ENCODE peak calls at places on chromosome 1, in ten cellular contexts. B is suprapubic skin, J is sigmoid colon, Y is H1, G is heart left ventricle, T is IMR-90, F is uterus, X is stomach, H is body of pancreas, D is HCT116. I is an unnamed sample. For H3K4me1 and H3K36me3, the result is how much of the 10 kb centered on the place peaks cover.

GRCh38 chr1:207848234-207848633 is 62.7 kb downstream of the CD34 start:
- DNase-seq in X (peak), T (peak), D (no peak), F (no peak), G (peak), H (peak), B (no peak), Y (no peak), J (peak), I (peak)

GRCh38 chr1:230712470-230712942 is 1.4 kb downstream of the AGT start:
- DNase-seq in J (no peak), F (no peak), T (no peak), B (no peak), D (no peak), G (no peak), X (no peak), H (no peak), Y (no peak), I (no peak)

GRCh38 chr1:106968644-106969043 is 87.8 kb upstream of the PRMT6 start:
- DNase-seq in Y (no peak), H (no peak), J (no peak), D (no peak), B (no peak), T (no peak), G (no peak), F (no peak), X (no peak), I (no peak)

GRCh38 chr1:15678578-15678977 is 5.5 kb upstream of the PLEKHM2 start:
- DNase-seq in X (no peak), B (no peak), Y (peak), G (no peak), D (peak), J (no peak), F (no peak), H (no peak), T (peak), I (no peak)

GRCh38 chr1:197200468-197200899 is 54.0 kb upstream of the ASPM start:
- DNase-seq in H (no peak), D (no peak), Y (no peak), F (no peak), T (peak), X (no peak), J (no peak), G (peak), B (no peak), I (no peak)

GRCh38 chr1:11671544-11672286 is 7.7 kb downstream of the FBXO6 start:
- DNase-seq in G (no peak), J (no peak), B (no peak), T (no peak), H (no peak), X (peak), D (no peak), F (no peak), Y (no peak), I (no peak)

GRCh38 chr1:65317866-65318653 is 8.7 kb downstream of the DNAJC6 start:
- DNase-seq in J (no peak), H (no peak), F (no peak), G (no peak), Y (no peak), D (no peak), X (no peak), T (no peak), B (no peak), I (no peak)

GRCh38 chr1:180675586-180675985 is 43.8 kb downstream of the XPR1 start:
- DNase-seq in T (peak), F (no peak), D (no peak), Y (no peak), X (no peak), J (no peak), B (no peak), G (no peak), H (no peak), I (no peak)

GRCh38 chr1:100773444-100773843 is 53.9 kb downstream of the VCAM1 start:
- DNase-seq in Y (no peak), F (no peak), D (no peak), X (no peak), H (no peak), T (no peak), G (no peak), B (no peak), J (no peak), I (no peak)

GRCh38 chr1:156813298-156813697 is 3.4 kb downstream of the SH2D2A start:
- DNase-seq in J (no peak), D (no peak), X (no peak), F (no peak), T (no peak), G (no peak), B (no peak), H (no peak), Y (no peak), I (no peak)

GRCh38 chr1:154857441-154858215 is 12.5 kb downstream of the KCNN3 start:
- DNase-seq in X (no peak), D (no peak), G (no peak), J (no peak), B (no peak), F (no peak), T (no peak), Y (no peak), H (no peak), I (no peak)

GRCh38 chr1:154861607-154862094 is 8.4 kb downstream of the KCNN3 start:
- DNase-seq in H (no peak), F (peak), G (no peak), Y (no peak), B (no peak), J (peak), T (peak), D (no peak), X (no peak), I (no peak)

GRCh38 chr1:154860154-154860870 is 9.8 kb downstream of the KCNN3 start:
- DNase-seq in X (no peak), J (no peak), T (no peak), G (no peak), D (no peak), Y (no peak), H (no peak), F (no peak), B (no peak), I (peak)

GRCh38 chr1:154859151-154859785 is 10.8 kb downstream of the KCNN3 start:
- DNase-seq in X (no peak), F (no peak), J (no peak), T (no peak), Y (no peak), G (no peak), B (no peak), D (no peak), H (no peak), I (no peak)

GRCh38 chr1:154859786-154860153 is 10.3 kb downstream of the KCNN3 start:
- DNase-seq in G (no peak), B (no peak), H (no peak), Y (no peak), T (no peak), D (no peak), X (no peak), J (no peak), F (no peak), I (no peak)
- TF ChIP-seq POLR2A in G (no peak), B (no peak), H (no peak), Y (no peak), T (no peak), D (no peak), X (no peak), J (no peak), F (no peak), I (no peak)

GRCh38 chr1:164607351-164607750 is 48.4 kb downstream of the PBX1 start:
- DNase-seq in G (no peak), B (no peak), D (no peak), J (no peak), Y (no peak), X (no peak), F (no peak), T (no peak), H (no peak), I (no peak)
- H3K4me1 ChIP-seq in G (half or more), B (half or more), D (under half), J (half or more), Y (under half), X (half or more), F (under half), T (under half), H (half or more), I (under half)

DNA sequence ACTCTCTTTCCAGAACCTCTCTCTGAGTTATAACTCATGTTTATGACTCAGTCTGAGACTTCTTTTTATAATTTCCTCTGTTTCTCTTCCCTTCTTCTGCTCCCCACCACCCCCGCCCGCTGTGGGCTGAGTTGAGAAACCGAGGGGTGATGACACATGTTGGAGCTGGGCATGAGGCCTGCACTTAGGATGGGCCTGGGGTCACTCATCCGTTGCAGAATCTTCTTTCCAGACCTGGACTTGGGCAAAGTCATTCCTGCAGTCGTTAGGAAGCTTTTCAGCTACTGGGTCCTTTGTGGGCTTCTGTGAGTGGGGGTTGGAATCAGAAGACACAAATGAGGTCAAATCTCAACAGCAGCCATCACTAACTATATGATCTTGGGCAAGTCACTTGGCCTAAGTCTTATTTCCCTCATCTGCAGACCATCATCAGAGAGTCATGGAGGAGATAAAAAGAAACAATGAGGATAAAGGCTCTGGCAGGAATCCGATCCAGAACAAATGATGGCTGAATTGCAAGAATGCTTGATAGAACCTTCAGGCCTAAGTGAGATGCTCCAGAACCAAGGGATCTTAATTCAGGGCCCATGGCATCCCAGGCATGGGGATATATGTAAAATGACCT is 53.4 kb downstream of the RPS6KA1 start:
- DNase-seq in T (peak), D (no peak), Y (no peak), X (no peak), J (no peak), G (no peak), B (no peak), F (no peak), H (no peak), I (no peak)
- H3K36me3 ChIP-seq in T (under half), D (under half), Y (under half), X (under half), J (under half), G (under half), B (under half), F (under half), H (under half), I (under half)

GRCh38 chr1:91124290-91124975 is 102.6 kb upstream of the ZNF644 start:
- DNase-seq in G (no peak), J (no peak), D (no peak), F (no peak), X (no peak), B (no peak), H (no peak), Y (no peak), T (no peak), I (no peak)

GRCh38 chr1:91122106-91122717 is 100.4 kb upstream of the ZNF644 start:
- DNase-seq in T (no peak), G (no peak), B (no peak), F (no peak), Y (no peak), H (no peak), D (no peak), X (no peak), J (no peak), I (no peak)

GRCh38 chr1:91124989-91125417 is 103.2 kb upstream of the ZNF644 start:
- DNase-seq in Y (no peak), G (peak), T (no peak), B (no peak), D (no peak), F (no peak), X (no peak), H (no peak), J (no peak), I (no peak)

GRCh38 chr1:91123319-91123718 is 101.5 kb upstream of the ZNF644 start:
- DNase-seq in B (no peak), H (no peak), F (no peak), X (no peak), T (no peak), G (no peak), Y (no peak), J (no peak), D (no peak), I (no peak)

GRCh38 chr1:91123773-91124172 is 101.9 kb upstream of the ZNF644 start:
- DNase-seq in T (no peak), G (no peak), X (no peak), Y (no peak), B (no peak), J (no peak), F (no peak), D (no peak), H (no peak), I (no peak)
- TF ChIP-seq POLR2A in T (no peak), G (no peak), X (no peak), Y (no peak), B (no peak), J (no peak), F (no peak), D (no peak), H (no peak), I (no peak)

GRCh38 chr1:202031796-202032195 is 21.4 kb downstream of the ELF3 start:
- DNase-seq in Y (no peak), B (no peak), J (no peak), T (no peak), F (no peak), G (no peak), D (no peak), X (no peak), H (no peak), I (no peak)
- H3K4me1 ChIP-seq in Y (under half), B (under half), J (under half), T (under half), F (under half), G (under half), D (half or more), X (under half), H (under half), I (under half)

GRCh38 chr1:13756557-13757315 is 56.7 kb downstream of the PRDM2 start:
- DNase-seq in T (no peak), B (no peak), H (no peak), J (no peak), X (no peak), F (no peak), Y (no peak), G (no peak), D (no peak), I (no peak)
- H3K36me3 ChIP-seq in T (under half), B (under half), H (under half), J (under half), X (under half), F (under half), Y (under half), G (under half), D (under half), I (under half)

DNA sequence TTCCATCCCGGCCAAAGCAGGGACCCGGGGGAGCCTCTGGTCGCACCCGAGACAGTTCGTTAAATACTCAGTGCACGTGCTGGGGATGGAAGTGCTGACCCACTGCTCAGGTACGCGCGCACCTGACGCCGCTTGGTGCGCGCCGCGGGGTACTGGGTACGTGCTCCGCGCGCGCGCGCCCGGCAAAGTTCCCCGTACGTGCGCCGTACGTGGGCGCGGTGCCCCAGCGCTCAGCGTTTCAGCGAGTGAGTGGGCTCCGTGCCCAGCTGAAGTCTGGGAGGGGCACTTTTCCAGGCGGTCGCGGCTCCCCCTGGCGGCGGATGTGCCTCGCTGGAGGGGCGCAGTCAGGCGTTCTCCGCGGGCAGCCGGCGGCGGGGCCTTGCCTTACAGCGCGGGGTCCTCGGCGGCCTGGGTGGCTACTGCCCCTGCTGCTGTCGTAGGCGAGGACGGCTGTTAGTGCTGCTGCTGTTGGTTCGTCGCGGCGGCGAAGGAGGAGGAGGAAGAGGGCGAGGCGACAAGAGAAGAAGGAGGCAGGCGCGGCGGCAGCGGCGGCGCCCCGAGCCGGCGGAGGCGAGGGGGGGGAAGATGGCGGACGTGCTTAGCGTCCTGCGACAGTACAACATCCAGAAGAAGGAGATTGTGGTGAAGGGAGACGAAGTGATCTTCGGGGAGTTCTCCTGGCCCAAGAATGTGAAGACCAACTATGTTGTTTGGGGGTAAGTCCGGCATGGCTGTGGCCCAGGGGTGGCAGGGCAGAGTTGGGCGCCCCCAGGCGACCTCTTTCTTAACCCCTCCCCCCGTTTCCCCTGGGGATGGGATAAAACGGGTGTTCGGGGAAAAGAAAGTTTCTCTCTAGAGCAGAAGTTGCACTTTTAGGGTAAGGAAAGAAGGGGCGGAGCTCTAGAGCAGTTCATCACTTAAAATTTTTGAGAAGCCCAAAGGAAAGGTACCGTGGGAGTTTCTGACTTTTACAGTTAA is at the start of gene CDC73:
- DNase-seq in X (peak), D (peak), J (peak), B (peak), F (peak), G (peak), Y (peak), T (peak), H (peak), I (peak)
- TF ChIP-seq POLR2A in X (peak), D (peak), J (peak), B (no peak), F (peak), G (peak), Y (peak), T (peak), H (peak), I (peak)

GRCh38 chr1:42319871-42320484 is 15.1 kb downstream of the FOXJ3 start:
- DNase-seq in G (no peak), Y (no peak), D (no peak), T (no peak), J (no peak), F (no peak), B (no peak), X (no peak), H (no peak), I (no peak)

GRCh38 chr1:42317308-42317707 is 17.7 kb downstream of the FOXJ3 start:
- DNase-seq in G (no peak), H (no peak), B (no peak), X (no peak), J (no peak), F (no peak), D (no peak), Y (no peak), T (no peak), I (no peak)

GRCh38 chr1:42319128-42319851 is 15.7 kb downstream of the FOXJ3 start:
- DNase-seq in H (no peak), J (no peak), B (no peak), D (no peak), Y (no peak), X (no peak), G (no peak), F (no peak), T (peak), I (no peak)

GRCh38 chr1:42320689-42321088 is 14.3 kb downstream of the FOXJ3 start:
- DNase-seq in B (no peak), G (no peak), X (no peak), H (no peak), J (no peak), D (no peak), T (no peak), Y (no peak), F (no peak), I (no peak)

DNA sequence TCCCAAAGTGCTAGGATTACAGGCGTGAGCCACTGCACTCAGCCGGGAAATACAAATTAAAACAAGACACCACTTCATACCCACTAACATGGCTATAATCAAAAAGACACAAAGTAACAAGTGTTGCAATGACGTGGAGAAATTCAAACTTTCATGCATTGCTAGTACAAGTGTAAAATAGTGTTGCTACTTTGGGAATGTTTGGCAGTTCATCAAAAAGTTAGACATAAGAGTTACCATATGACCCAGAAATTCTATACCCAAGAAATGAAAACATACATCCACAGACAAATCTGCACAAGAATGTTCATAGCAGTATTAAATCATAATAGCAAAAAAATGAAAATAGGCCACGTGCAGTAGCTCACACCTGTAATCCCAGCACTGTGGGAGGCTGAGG is 16.4 kb downstream of the FOXJ3 start:
- DNase-seq in X (no peak), F (no peak), H (no peak), G (no peak), T (no peak), J (no peak), B (no peak), Y (no peak), D (no peak), I (no peak)
- H3K4me1 ChIP-seq in X (half or more), F (under half), H (half or more), G (half or more), T (under half), J (half or more), B (half or more), Y (under half), D (under half), I (half or more)

GRCh38 chr1:41003127-41003639 is 18.3 kb downstream of the SLFNL1 start:
- DNase-seq in F (no peak), B (no peak), J (peak), Y (no peak), H (no peak), D (no peak), X (no peak), G (no peak), T (no peak), I (no peak)

GRCh38 chr1:40997096-40997495 is 17.6 kb downstream of the CTPS1 start:
- DNase-seq in G (no peak), X (no peak), H (no peak), D (no peak), T (no peak), F (no peak), J (no peak), B (no peak), Y (no peak), I (no peak)

GRCh38 chr1:41003640-41004220 is 17.8 kb downstream of the SLFNL1 start:
- DNase-seq in J (peak), Y (no peak), D (peak), X (peak), B (peak), T (peak), G (peak), H (peak), F (peak), I (peak)

GRCh38 chr1:40998668-40999067 is 19.2 kb downstream of the CTPS1 start:
- DNase-seq in H (no peak), J (no peak), G (no peak), F (no peak), D (no peak), X (no peak), Y (no peak), B (no peak), T (no peak), I (no peak)
- H3K36me3 ChIP-seq in H (under half), J (half or more), G (half or more), F (under half), D (half or more), X (half or more), Y (half or more), B (half or more), T (under half), I (under half)

DNA sequence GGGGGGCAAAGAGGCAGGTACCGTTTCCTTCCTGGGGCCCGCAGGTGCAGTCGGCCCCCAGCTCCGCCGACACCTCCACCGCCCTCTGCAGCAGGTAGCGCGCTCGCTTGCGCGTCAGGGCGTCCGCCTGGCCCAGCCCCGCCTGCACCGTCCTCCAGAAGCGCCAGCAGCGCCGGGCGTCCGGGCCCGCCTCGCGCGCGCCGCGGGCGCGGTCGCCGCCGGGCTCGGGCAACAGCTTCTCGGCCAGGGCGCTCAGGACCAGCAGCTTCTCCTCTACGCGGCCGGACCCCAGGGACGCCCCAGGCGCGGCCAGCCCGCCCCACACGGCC is 863 bp downstream of the TARBP1 start:
- DNase-seq in X (peak), F (no peak), B (no peak), H (peak), Y (no peak), G (no peak), D (no peak), J (no peak), T (peak), I (peak)
- TF ChIP-seq POLR2A in X (no peak), F (peak), B (no peak), H (peak), Y (no peak), G (peak), D (peak), J (no peak), T (no peak), I (no peak)